ENCODE peak calls at places on chromosomes 4 and X, in seven cellular contexts. U is cardiac muscle cell; T is choroid plexus epithelial cell; A is CD8-positive, alpha-beta T cell; P is lower lobe of right lung; Y is brain microvascular endothelial cell; J is bronchial epithelial cell. H is an unnamed sample.

GRCh38 chr4:176400816-176401461 is 81.2 kb downstream of the SPCS3 start:
- DNase-seq in U (no peak), T (peak; percentile 69), A (no peak), P (no peak), Y (peak; percentile 77), J (peak; percentile 72), H (peak; percentile 78)

GRCh38 chrX:39309721-39310152 is 508.5 kb downstream of the MID1IP1 start:
- DNase-seq in U (no peak), T (peak; percentile 47), A (peak; percentile 12), P (no peak), Y (peak; percentile 57), J (no peak), H (no peak)

GRCh38 chr4:127211377-127212268 is 421.1 kb upstream of the INTU start:
- DNase-seq in U (no peak), T (no peak), A (no peak), P (no peak), Y (no peak), J (no peak), H (no peak)

GRCh38 chrX:96696462-96696861 is 11.8 kb downstream of the DIAPH2 start:
- DNase-seq in U (no peak), T (no peak), A (no peak), P (no peak), Y (no peak), J (no peak), H (no peak)

GRCh38 chr4:6228158-6229067 is 28.1 kb upstream of the JAKMIP1 start:
- DNase-seq in U (no peak), T (no peak), A (no peak), P (no peak), Y (no peak), J (no peak), H (no peak)

GRCh38 chr4:828641-829271 is 2.8 kb upstream of the CPLX1 start:
- DNase-seq in U (no peak), T (peak; percentile 14), A (no peak), P (peak; percentile 41), Y (no peak), J (no peak), H (no peak)

GRCh38 chrX:9614016-9614415 is 149.2 kb downstream of the TBL1X start:
- DNase-seq in U (no peak), T (peak; percentile 32), A (no peak), P (no peak), Y (peak; percentile 54), J (peak; percentile 44), H (peak; percentile 35)

GRCh38 chrX:10190367-10190766 is 33.6 kb downstream of the CLCN4 start:
- DNase-seq in U (peak; percentile 63), T (peak; percentile 87), A (no peak), P (no peak), Y (peak; percentile 69), J (peak; percentile 48), H (peak; percentile 60)

GRCh38 chr4:106418444-106418843 is 49.9 kb upstream of the GIMD1 start:
- DNase-seq in U (no peak), T (no peak), A (no peak), P (no peak), Y (no peak), J (no peak), H (no peak)

GRCh38 chrX:26918633-26919032 is 544.5 kb downstream of the PPP4R3C start:
- DNase-seq in U (peak; percentile 16), T (peak; percentile 57), A (no peak), P (no peak), Y (peak; percentile 63), J (peak; percentile 5), H (peak; percentile 39)

GRCh38 chr4:122845066-122845465 is 18.4 kb downstream of the FGF2 start:
- DNase-seq in U (no peak), T (no peak), A (no peak), P (no peak), Y (no peak), J (no peak), H (no peak)

GRCh38 chr4:26022346-26022891 is 108.4 kb downstream of the SMIM20 start:
- DNase-seq in U (no peak), T (peak; percentile 72), A (no peak), P (no peak), Y (peak; percentile 56), J (peak; percentile 89), H (peak; percentile 77)

GRCh38 chr4:40811886-40812857 is 62.4 kb downstream of the NSUN7 start:
- DNase-seq in U (no peak), T (peak; percentile 69), A (no peak), P (peak; percentile 62), Y (no peak), J (peak; percentile 9), H (peak; percentile 13)

GRCh38 chr4:181611033-181611711 is 632.0 kb upstream of the TENM3 start:
- DNase-seq in U (no peak), T (no peak), A (no peak), P (no peak), Y (no peak), J (no peak), H (no peak)

GRCh38 chr4:170978990-170979389 is 834.2 kb upstream of the GALNTL6 start:
- DNase-seq in U (no peak), T (no peak), A (no peak), P (no peak), Y (no peak), J (no peak), H (no peak)

GRCh38 chrX:140602140-140602539 is 97.3 kb upstream of the SOX3 start:
- DNase-seq in U (no peak), T (no peak), A (no peak), P (no peak), Y (no peak), J (no peak), H (no peak)

GRCh38 chr4:54855221-54855854 is 197.6 kb downstream of the KIT start:
- DNase-seq in U (no peak), T (no peak), A (no peak), P (no peak), Y (no peak), J (no peak), H (no peak)

GRCh38 chr4:165631208-165631894 is 241.7 kb upstream of the TLL1 start:
- DNase-seq in U (no peak), T (no peak), A (no peak), P (no peak), Y (no peak), J (peak; percentile 90), H (peak; percentile 88)

GRCh38 chr4:105715692-105716278 is 7.2 kb downstream of the GSTCD start:
- DNase-seq in U (peak; percentile 28), T (peak; percentile 61), A (no peak), P (no peak), Y (no peak), J (peak; percentile 64), H (peak; percentile 46)

GRCh38 chrX:13469963-13470679 is 99.3 kb upstream of the EGFL6 start:
- DNase-seq in U (no peak), T (no peak), A (no peak), P (no peak), Y (peak; percentile 6), J (peak; percentile 72), H (peak; percentile 54)

GRCh38 chr4:3031357-3032064 is 42.8 kb downstream of the HTT-AS start:
- DNase-seq in U (no peak), T (no peak), A (no peak), P (peak; percentile 82), Y (no peak), J (no peak), H (peak; percentile 32)

GRCh38 chrX:41240504-41240903 is 93.5 kb upstream of the DDX3X start:
- DNase-seq in U (no peak), T (no peak), A (no peak), P (no peak), Y (no peak), J (no peak), H (no peak)

GRCh38 chr4:186848437-186848836 is 124.8 kb upstream of the FAT1 start:
- DNase-seq in U (no peak), T (no peak), A (no peak), P (no peak), Y (no peak), J (no peak), H (no peak)

GRCh38 chr4:32884198-32884597 is 2164.0 kb downstream of the PCDH7 start:
- DNase-seq in U (no peak), T (peak; percentile 52), A (no peak), P (no peak), Y (no peak), J (peak; percentile 29), H (peak; percentile 53)

GRCh38 chrX:154457491-154458115 is 478 bp upstream of the PLXNA3 start:
- DNase-seq in U (peak; percentile 50), T (no peak), A (peak; percentile 53), P (peak; percentile 60), Y (no peak), J (peak; percentile 60), H (peak; percentile 72)

GRCh38 chr4:1031956-1032795 is 20.8 kb downstream of the FGFRL1 start:
- DNase-seq in U (no peak), T (no peak), A (no peak), P (no peak), Y (no peak), J (no peak), H (peak; percentile 30)

GRCh38 chr4:108774809-108775530 is 12.1 kb upstream of the ETNPPL start:
- DNase-seq in U (no peak), T (no peak), A (no peak), P (peak; percentile 58), Y (no peak), J (no peak), H (peak; percentile 8)
- TF ChIP-seq CTCF in U (no peak), T (no peak), A (no peak), P (no peak), Y (no peak), J (peak; percentile 1), H (no peak)

DNA sequence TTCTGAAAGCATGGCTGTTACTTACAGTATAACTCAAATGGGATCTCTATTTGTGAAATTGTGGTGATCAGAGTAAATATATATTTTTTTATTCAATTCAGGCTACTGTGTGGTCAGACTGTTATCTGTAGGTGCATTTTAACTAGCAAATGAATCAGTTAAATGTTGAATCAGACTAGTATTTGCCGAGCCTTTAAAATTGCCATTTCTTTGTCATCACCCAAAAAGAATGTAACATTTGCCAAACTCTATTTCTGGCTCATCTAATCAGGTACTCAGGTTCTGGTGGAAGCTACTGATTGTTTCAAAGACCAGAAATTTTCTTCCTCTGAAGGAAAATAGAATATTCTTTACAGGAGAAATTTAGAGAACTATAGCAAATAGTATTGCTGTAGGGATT is 1.8 kb upstream of the NAA15 start:
- DNase-seq in U (no peak), T (no peak), A (no peak), P (no peak), Y (no peak), J (peak; percentile 57), H (peak; percentile 49)
- H3K4me3 ChIP-seq in U (peak overlapping the region; percentile 82), T (peak overlapping the region; percentile 9), A (no peak overlapping the region), P (no peak overlapping the region), Y (no peak overlapping the region), J (no peak overlapping the region), H (peak overlapping the region; percentile 86)

GRCh38 chrX:51867626-51868025 is 25.8 kb upstream of the MAGED1 start:
- DNase-seq in U (no peak), T (no peak), A (no peak), P (no peak), Y (no peak), J (no peak), H (no peak)
- TF ChIP-seq CTCF in U (no peak), T (no peak), A (no peak), P (no peak), Y (no peak), J (no peak), H (no peak)

GRCh38 chr4:107718351-107718965 is 1.6 kb downstream of the PAPSS1 start:
- DNase-seq in U (no peak), T (no peak), A (no peak), P (no peak), Y (no peak), J (no peak), H (peak; percentile 20)
- H3K4me3 ChIP-seq in U (peak overlapping the region; percentile 52), T (peak overlapping the region; percentile 94), A (no peak overlapping the region), P (peak overlapping the region; percentile 98), Y (peak overlapping the region; percentile 87), J (no peak overlapping the region), H (peak overlapping the region; percentile 80)

H was measured in epithelial cell of esophagus.